ENCODE peak calls at places on chromosomes 6 and 20, in four cellular contexts. Z, C, R and P are unnamed samples.

GRCh38 chr20:8721098-8721497 is 347.8 kb upstream of the PLCB4 start:
- DNase-seq in R (peak; percentile 41), C (peak; percentile 73), Z (no peak), P (peak; percentile 77)

GRCh38 chr6:99951016-99951805 is 42.8 kb downstream of the MCHR2 start:
- DNase-seq in Z (no peak), C (no peak), R (no peak), P (no peak)

GRCh38 chr20:49976542-49976941 is 6.2 kb upstream of the SNAI1 start:
- DNase-seq in C (no peak), R (no peak), Z (no peak), P (no peak)

GRCh38 chr6:157977176-157977804 is 4.4 kb upstream of the SYNJ2 start:
- DNase-seq in R (no peak), Z (no peak), C (no peak), P (no peak)

GRCh38 chr6:41940759-41941279 is 789 bp downstream of the CCND3 start:
- DNase-seq in C (no peak), Z (no peak), R (no peak), P (peak; percentile 56)

GRCh38 chr20:48162621-48163020 is 377.3 kb upstream of the SULF2 start:
- DNase-seq in R (no peak), C (no peak), Z (no peak), P (no peak)

GRCh38 chr6:170132561-170132991 is 158.3 kb downstream of the DLL1 start:
- DNase-seq in Z (no peak), R (no peak), C (no peak), P (no peak)

GRCh38 chr6:34578445-34579262 is 22.5 kb upstream of the SPDEF start:
- DNase-seq in Z (no peak), C (no peak), R (no peak), P (no peak)

GRCh38 chr20:4812641-4813075 is 90.9 kb downstream of the PRND start:
- DNase-seq in Z (peak; percentile 70), C (no peak), R (no peak), P (no peak)

GRCh38 chr20:10672579-10673127 is 1.1 kb downstream of the JAG1 start:
- DNase-seq in Z (no peak), R (no peak), C (peak; percentile 65), P (peak; percentile 73)

GRCh38 chr6:24796616-24797290 is 2.0 kb downstream of the ARMH2 start:
- DNase-seq in C (no peak), R (no peak), Z (no peak), P (no peak)

GRCh38 chr6:90446164-90446563 is 140.7 kb downstream of the MAP3K7 start:
- DNase-seq in C (peak; percentile 82), Z (no peak), R (no peak), P (peak; percentile 18)

GRCh38 chr6:5781966-5782556 is 224.7 kb downstream of the NRN1 start:
- DNase-seq in C (no peak), R (no peak), Z (no peak), P (no peak)

GRCh38 chr6:116763048-116763447 is 2.5 kb downstream of the FAM162B start:
- DNase-seq in R (no peak), Z (no peak), C (no peak), P (no peak)

GRCh38 chr6:116762235-116762634 is 3.3 kb downstream of the FAM162B start:
- DNase-seq in C (no peak), Z (no peak), R (no peak), P (no peak)

GRCh38 chr6:116764557-116764960 is 960 bp downstream of the FAM162B start:
- DNase-seq in Z (no peak), C (peak; percentile 62), R (peak; percentile 12), P (no peak)

GRCh38 chr6:116763871-116764270 is 1.6 kb downstream of the FAM162B start:
- DNase-seq in Z (no peak), R (no peak), C (peak; percentile 42), P (no peak)

GRCh38 chr6:116761779-116762178 is 3.7 kb downstream of the FAM162B start:
- DNase-seq in C (no peak), R (no peak), Z (no peak), P (no peak)
- H3K36me3 ChIP-seq in C (peaks cover 2% of the 10 kb centered on the region), R (no peaks in the 10 kb centered on the region), Z (no peaks in the 10 kb centered on the region), P (no peaks in the 10 kb centered on the region)

DNA sequence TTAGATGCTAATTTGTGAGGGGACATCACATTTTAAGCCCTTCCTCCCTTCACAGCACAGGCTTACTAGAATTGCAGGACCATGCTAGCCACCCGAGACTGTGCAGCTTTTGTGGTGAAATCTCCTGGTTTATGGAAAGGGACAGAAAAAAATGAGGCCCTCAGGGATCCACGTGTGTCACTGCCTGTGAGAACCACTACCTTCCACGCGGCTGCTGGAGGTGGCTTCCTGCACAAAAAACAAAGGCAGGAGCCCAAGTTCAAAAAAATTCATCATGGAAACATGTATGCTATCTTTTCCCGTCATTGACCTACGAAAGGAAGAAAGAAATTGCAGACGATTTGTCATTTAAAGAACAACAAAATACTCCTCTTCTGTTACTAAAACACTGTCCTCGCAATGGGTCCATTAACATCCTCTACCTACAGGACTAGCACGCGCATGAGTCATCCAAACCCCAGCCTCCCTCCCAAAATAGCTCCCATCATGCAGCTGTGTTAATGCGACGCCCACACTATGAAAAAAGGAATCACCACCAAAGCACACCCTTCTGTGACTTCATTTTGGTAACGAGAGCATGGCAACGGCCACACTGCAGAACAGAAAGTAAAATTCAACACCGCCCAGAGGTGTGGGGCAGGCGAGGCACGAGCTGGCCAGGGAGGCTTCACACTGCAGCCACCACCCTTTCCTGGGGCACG is 45.7 kb downstream of the RAMACL start:
- DNase-seq in Z (peak; percentile 57), C (no peak), R (no peak), P (no peak)
- H3K27ac ChIP-seq in Z (peak overlapping the region; percentile 33), C (no peak overlapping the region), R (no peak overlapping the region), P (no peak overlapping the region)

GRCh38 chr6:82118150-82118562 is 129.4 kb downstream of the IBTK start:
- DNase-seq in R (no peak), Z (no peak), C (no peak), P (peak; percentile 54)
- H3K36me3 ChIP-seq in R (no peaks in the 10 kb centered on the region), Z (no peaks in the 10 kb centered on the region), C (no peaks in the 10 kb centered on the region), P (no peaks in the 10 kb centered on the region)

GRCh38 chr20:36497856-36498255 is 43.5 kb upstream of the MYL9 start:
- DNase-seq in Z (no peak), R (peak; percentile 70), C (no peak), P (peak; percentile 64)
- H3K27ac ChIP-seq in Z (no peak overlapping the region), R (peak overlapping the region; percentile 59), C (no peak overlapping the region), P (peak overlapping the region; percentile 83)

GRCh38 chr20:63284083-63284440 is 8.9 kb upstream of the COL20A1 start:
- DNase-seq in C (no peak), R (no peak), Z (no peak), P (no peak)
- H3K36me3 ChIP-seq in C (peaks cover 33% of the 10 kb centered on the region), R (peaks cover 50% of the 10 kb centered on the region), Z (no peaks in the 10 kb centered on the region), P (peaks cover 24% of the 10 kb centered on the region)

DNA sequence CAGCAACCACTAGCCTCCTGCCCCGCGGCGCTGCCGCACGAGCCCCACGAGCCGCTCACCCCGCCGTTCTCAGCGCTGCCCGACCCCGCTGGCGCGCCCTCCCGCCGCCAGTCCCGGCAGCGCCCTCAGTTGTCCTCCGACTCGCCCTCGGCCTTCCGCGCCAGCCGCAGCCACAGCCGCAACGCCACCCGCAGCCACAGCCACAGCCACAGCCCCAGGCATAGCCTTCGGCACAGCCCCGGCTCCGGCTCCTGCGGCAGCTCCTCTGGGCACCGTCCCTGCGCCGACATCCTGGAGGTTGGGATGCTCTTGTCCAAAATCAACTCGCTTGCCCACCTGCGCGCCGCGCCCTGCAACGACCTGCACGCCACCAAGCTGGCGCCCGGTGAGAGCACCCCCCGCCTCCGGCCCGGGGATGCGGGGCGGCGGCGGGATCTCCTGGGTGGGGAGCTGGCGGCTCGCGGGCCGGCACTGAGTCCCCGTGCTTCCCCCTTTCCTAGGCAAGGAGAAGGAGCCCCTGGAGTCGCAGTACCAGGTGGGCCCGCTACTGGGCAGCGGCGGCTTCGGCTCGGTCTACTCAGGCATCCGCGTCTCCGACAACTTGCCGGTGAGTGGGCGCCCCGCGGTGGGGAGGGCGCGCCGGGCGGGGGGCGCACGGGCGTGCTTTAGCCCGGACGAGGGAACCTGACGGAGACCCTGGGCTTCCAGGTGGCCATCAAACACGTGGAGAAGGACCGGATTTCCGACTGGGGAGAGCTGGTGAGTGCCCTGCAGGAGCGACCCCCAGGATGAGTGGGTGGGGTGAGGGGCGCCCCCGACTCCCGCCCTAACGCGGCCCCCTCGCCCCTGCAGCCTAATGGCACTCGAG is 555 bp downstream of the PIM1 start:
- DNase-seq in Z (peak; percentile 68), R (peak; percentile 62), C (no peak), P (peak; percentile 60)
- H3K27ac ChIP-seq in Z (peak overlapping the region; percentile 90), R (peak overlapping the region; percentile 51), C (peak overlapping the region; percentile 82), P (peak overlapping the region; percentile 85)

DNA sequence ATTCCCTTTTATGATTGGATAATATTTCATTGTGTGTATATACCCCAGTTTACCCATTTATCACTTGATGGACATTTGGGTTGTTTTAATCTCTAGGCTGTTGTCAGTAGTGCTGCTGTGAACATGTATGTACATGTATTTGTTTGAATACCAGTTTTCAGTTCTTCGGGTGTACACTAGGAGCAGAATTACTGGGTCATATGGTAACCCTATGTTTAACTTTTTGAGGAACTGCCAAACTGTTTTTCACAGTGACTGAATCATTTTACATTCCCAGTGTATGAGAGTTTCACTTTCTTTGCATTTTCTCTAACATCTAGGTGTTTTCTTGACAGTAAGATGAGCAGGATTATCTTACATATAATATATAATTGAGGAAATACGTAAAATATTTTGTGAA is 44.7 kb upstream of the ADIG start:
- DNase-seq in R (no peak), Z (no peak), C (peak; percentile 67), P (no peak)
- H3K36me3 ChIP-seq in R (peaks cover 22% of the 10 kb centered on the region), Z (no peaks in the 10 kb centered on the region), C (peaks cover 10% of the 10 kb centered on the region), P (peaks cover 72% of the 10 kb centered on the region)

GRCh38 chr20:57698867-57699275 is 10.9 kb downstream of the PMEPA1 start:
- DNase-seq in C (no peak), R (no peak), Z (no peak), P (no peak)

GRCh38 chr20:57696401-57696961 is 13.3 kb downstream of the PMEPA1 start:
- DNase-seq in Z (no peak), C (no peak), R (no peak), P (no peak)

GRCh38 chr20:57697540-57697939 is 12.3 kb downstream of the PMEPA1 start:
- DNase-seq in C (no peak), Z (no peak), R (no peak), P (no peak)

GRCh38 chr20:57699395-57699794 is 10.4 kb downstream of the PMEPA1 start:
- DNase-seq in Z (peak; percentile 59), R (no peak), C (no peak), P (no peak)

GRCh38 chr20:57698191-57698866 is 11.5 kb downstream of the PMEPA1 start:
- DNase-seq in C (peak; percentile 95), R (no peak), Z (no peak), P (no peak)
- H3K27ac ChIP-seq in C (no peak overlapping the region), R (no peak overlapping the region), Z (no peak overlapping the region), P (no peak overlapping the region)

GRCh38 chr6:36075656-36076055 is 48.0 kb downstream of the MAPK14 start:
- DNase-seq in Z (no peak), C (no peak), R (no peak), P (no peak)
- H3K36me3 ChIP-seq in Z (no peaks in the 10 kb centered on the region), C (peaks cover 4% of the 10 kb centered on the region), R (peaks cover 7% of the 10 kb centered on the region), P (peaks cover 27% of the 10 kb centered on the region)